ENCODE peak calls at places on chromosome 5, in five cellular contexts. K, L, D, R and X are unnamed samples.

GRCh38 chr5:115962565-115963402 is 509 bp downstream of the LVRN start:
- DNase-seq in K (no peak), L (no peak), D (no peak), R (no peak), X (peak)

GRCh38 chr5:73233461-73234151 is 60.6 kb downstream of the TMEM174 start:
- DNase-seq in K (no peak), L (no peak), D (no peak), R (no peak), X (no peak)

GRCh38 chr5:127228540-127229184 is 61.9 kb upstream of the MEGF10 start:
- DNase-seq in K (no peak), L (no peak), D (no peak), R (peak), X (no peak)

GRCh38 chr5:145937432-145938250 is 1.3 kb downstream of the SH3RF2 start:
- DNase-seq in K (peak), L (peak), D (peak), R (no peak), X (no peak)

GRCh38 chr5:147968855-147969254 is 62.5 kb upstream of the C5orf46 start:
- DNase-seq in K (no peak), L (no peak), D (no peak), R (no peak), X (no peak)

GRCh38 chr5:104635216-104635615 is 1072.6 kb upstream of the NUDT12 start:
- DNase-seq in K (no peak), L (no peak), D (no peak), R (no peak), X (no peak)

GRCh38 chr5:173051746-173052145 is 4.4 kb upstream of the CREBRF start:
- DNase-seq in K (no peak), L (no peak), D (no peak), R (no peak), X (no peak)

GRCh38 chr5:473344-474192 is 30.6 kb downstream of the EXOC3 start:
- DNase-seq in K (peak), L (peak), D (no peak), R (no peak), X (no peak)

GRCh38 chr5:24363789-24364534 is 280.8 kb downstream of the CDH10 start:
- DNase-seq in K (no peak), L (no peak), D (no peak), R (no peak), X (no peak)

GRCh38 chr5:43643327-43643726 is 40.3 kb downstream of the NNT start:
- DNase-seq in K (no peak), L (no peak), D (no peak), R (no peak), X (no peak)

GRCh38 chr5:119541716-119542115 is 87.6 kb upstream of the FAM170A start:
- DNase-seq in K (no peak), L (no peak), D (no peak), R (no peak), X (no peak)

GRCh38 chr5:173791878-173792277 is 96.3 kb upstream of the CPEB4 start:
- DNase-seq in K (no peak), L (no peak), D (no peak), R (no peak), X (no peak)

GRCh38 chr5:86909896-86910295 is 292.2 kb downstream of the COX7C start:
- DNase-seq in K (no peak), L (no peak), D (no peak), R (no peak), X (no peak)

GRCh38 chr5:10715605-10716004 is 45.4 kb downstream of the DAP start:
- DNase-seq in K (no peak), L (no peak), D (no peak), R (no peak), X (no peak)

GRCh38 chr5:159775890-159776289 is 140.4 kb upstream of the ADRA1B start:
- DNase-seq in K (no peak), L (no peak), D (no peak), R (no peak), X (no peak)

GRCh38 chr5:103393131-103393754 is 134.7 kb downstream of the MACIR start:
- DNase-seq in K (no peak), L (no peak), D (no peak), R (no peak), X (no peak)

GRCh38 chr5:43044181-43044914 is 4.2 kb upstream of the ANXA2R start:
- DNase-seq in K (no peak), L (no peak), D (no peak), R (no peak), X (no peak)

GRCh38 chr5:123813251-123813650 is 301.3 kb downstream of the CSNK1G3 start:
- DNase-seq in K (no peak), L (no peak), D (no peak), R (no peak), X (no peak)

GRCh38 chr5:151509231-151509630 is 61.8 kb downstream of the SLC36A1 start:
- DNase-seq in K (no peak), L (no peak), D (no peak), R (no peak), X (no peak)

GRCh38 chr5:145681686-145682085 is 153.5 kb downstream of the PRELID2 start:
- DNase-seq in K (peak), L (peak), D (peak), R (peak), X (no peak)

GRCh38 chr5:102539598-102539997 is 40.8 kb upstream of the SLCO6A1 start:
- DNase-seq in K (no peak), L (no peak), D (no peak), R (no peak), X (no peak)

GRCh38 chr5:172769598-172770373 is 1.2 kb downstream of the DUSP1 start:
- DNase-seq in K (no peak), L (no peak), D (no peak), R (peak), X (no peak)

GRCh38 chr5:168679515-168679920 is 100.3 kb upstream of the PANK3 start:
- DNase-seq in K (peak), L (peak), D (peak), R (peak), X (no peak)

GRCh38 chr5:168562274-168562673 is 16.9 kb downstream of the PANK3 start:
- DNase-seq in K (no peak), L (no peak), D (no peak), R (no peak), X (no peak)

GRCh38 chr5:109805472-109805871 is 115.7 kb downstream of the MAN2A1 start:
- DNase-seq in K (no peak), L (no peak), D (no peak), R (no peak), X (no peak)

GRCh38 chr5:17807069-17807468 is 172.8 kb downstream of the TAF11L14 start:
- DNase-seq in K (no peak), L (no peak), D (no peak), R (no peak), X (no peak)

GRCh38 chr5:159642379-159642778 is 273.9 kb upstream of the ADRA1B start:
- DNase-seq in K (no peak), L (no peak), D (no peak), R (no peak), X (peak)

GRCh38 chr5:40235471-40235870 is 444.2 kb upstream of the PTGER4 start:
- DNase-seq in K (no peak), L (no peak), D (no peak), R (no peak), X (no peak)

GRCh38 chr5:81068063-81068462 is 107.9 kb downstream of the RASGRF2 start:
- DNase-seq in K (no peak), L (no peak), D (no peak), R (no peak), X (no peak)

GRCh38 chr5:134246771-134247329 is 21.0 kb upstream of the PPP2CA start:
- DNase-seq in K (no peak), L (peak), D (peak), R (no peak), X (peak)

GRCh38 chr5:155827949-155828348 is 499.0 kb upstream of the SGCD start:
- DNase-seq in K (no peak), L (no peak), D (no peak), R (no peak), X (no peak)

GRCh38 chr5:92927291-92927778 is 653.7 kb downstream of the NR2F1-AS1 start:
- DNase-seq in K (no peak), L (peak), D (no peak), R (no peak), X (no peak)

GRCh38 chr5:173093597-173093996 is 37.4 kb downstream of the CREBRF start:
- DNase-seq in K (no peak), L (no peak), D (peak), R (no peak), X (no peak)

GRCh38 chr5:181205402-181205734 is 372 bp upstream of the TRIM7 start:
- DNase-seq in K (no peak), L (no peak), D (no peak), R (no peak), X (no peak)

GRCh38 chr5:69033690-69034089 is 60.1 kb upstream of the SLC30A5 start:
- DNase-seq in K (no peak), L (no peak), D (no peak), R (peak), X (no peak)

GRCh38 chr5:19886123-19886921 is 101.7 kb downstream of the CDH18 start:
- DNase-seq in K (no peak), L (no peak), D (no peak), R (no peak), X (no peak)

GRCh38 chr5:82820958-82821880 is 256.0 kb downstream of the TMEM167A start:
- DNase-seq in K (no peak), L (no peak), D (no peak), R (no peak), X (no peak)

GRCh38 chr5:78648359-78649219 is at the start of gene LHFPL2:
- DNase-seq in K (peak), L (no peak), D (peak), R (peak), X (peak)

GRCh38 chr5:66994790-66995189 is 201.8 kb downstream of the CD180 start:
- DNase-seq in K (no peak), L (peak), D (peak), R (no peak), X (no peak)

GRCh38 chr5:153957205-153957604 is 81.5 kb downstream of the FAM114A2 start:
- DNase-seq in K (no peak), L (no peak), D (no peak), R (no peak), X (no peak)

GRCh38 chr5:153952057-153952456 is 86.7 kb downstream of the FAM114A2 start:
- DNase-seq in K (no peak), L (no peak), D (no peak), R (no peak), X (no peak)

GRCh38 chr5:153953411-153953810 is 85.3 kb downstream of the FAM114A2 start:
- DNase-seq in K (no peak), L (no peak), D (no peak), R (no peak), X (no peak)

DNA sequence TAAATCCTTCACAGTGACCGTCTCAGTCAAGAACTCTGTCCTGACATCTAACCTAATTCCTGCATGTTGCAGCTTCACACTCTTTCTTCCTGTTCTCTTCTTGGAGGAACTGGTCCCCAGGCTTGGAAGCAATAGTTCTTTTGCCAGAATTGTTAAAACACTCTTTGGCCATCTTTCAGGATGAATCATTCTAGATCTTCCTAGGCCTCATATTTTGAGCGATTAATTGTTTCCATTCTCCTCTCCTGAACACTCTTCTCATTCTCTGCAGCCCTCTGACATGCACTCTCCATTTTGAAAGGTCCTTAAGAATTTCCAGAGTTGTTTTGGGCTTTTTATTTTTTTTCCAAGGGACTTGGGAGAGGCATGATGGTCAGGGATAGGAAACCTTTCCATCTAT is 85.8 kb downstream of the FAM114A2 start:
- DNase-seq in K (no peak), L (no peak), D (no peak), R (no peak), X (peak)
- TF ChIP-seq POLR2AphosphoS5 in K (no peak), L (no peak), D (no peak), R (no peak), X (no peak)

DNA sequence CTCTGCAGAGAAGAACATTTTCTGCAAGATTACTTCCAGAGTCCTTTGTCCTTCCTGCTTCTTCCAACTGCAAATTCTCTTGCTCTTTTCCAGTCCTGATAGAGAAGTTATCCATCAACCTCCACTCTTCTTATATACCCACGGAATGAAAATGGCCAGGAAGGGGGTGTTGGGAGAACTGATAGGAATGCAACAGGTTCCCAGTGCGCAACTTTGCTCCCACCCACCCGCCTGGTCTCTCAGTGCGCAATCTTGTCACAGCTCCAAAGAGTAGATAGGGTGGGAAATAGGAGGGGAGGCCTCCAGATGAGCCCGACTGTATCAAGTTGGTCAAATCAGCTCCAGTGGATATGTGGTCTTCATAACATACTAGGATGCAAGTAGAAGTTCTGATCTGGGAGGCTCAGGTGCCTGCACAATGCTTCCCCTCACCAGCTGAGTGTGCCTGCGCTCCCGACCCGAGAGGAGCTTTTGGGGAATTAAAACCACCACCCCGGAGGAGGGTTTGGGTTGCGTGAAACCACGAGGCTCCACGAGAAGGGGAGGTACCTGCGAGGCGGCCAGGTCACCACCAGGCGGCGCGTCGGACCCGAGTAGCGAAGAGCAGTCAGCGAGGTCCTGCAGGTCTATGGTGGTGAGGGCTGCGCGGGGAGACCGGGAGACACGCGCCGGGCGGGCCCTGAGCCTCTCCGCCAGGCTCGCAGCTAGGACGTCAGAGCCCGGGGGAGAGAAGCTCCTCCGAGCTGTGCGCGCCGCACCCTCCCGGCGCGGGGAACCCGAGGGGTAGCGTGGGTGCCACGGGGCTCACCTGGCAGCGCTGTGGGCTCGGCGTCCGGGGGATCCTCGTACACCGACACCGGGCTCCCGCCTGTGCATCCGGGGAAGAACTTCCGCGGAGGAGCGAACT is 835 bp downstream of the MCIDAS start:
- DNase-seq in K (peak), L (peak), D (peak), R (no peak), X (peak)
- H3K4me3 ChIP-seq in K (peak), L (peak), D (peak), R (peak), X (peak)

DNA sequence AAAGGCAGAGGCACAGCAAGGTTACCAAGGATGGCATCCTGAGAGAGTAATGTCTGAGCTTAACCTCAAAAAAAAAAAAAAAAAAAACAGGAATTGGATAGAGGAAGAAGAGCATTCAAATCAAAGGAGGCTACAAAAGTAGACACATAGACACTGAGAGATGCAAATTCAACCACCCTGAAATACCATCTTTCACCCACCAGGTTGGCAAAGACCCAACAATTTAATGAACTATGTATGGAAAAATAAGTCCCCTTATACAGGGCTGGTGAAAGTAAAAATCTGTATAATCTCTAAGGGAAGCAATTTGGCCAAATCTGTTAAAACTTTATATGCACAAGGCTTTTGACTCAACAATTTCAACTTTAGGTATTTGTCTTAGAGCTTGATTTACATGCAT is 4.9 kb downstream of the NADK2 start:
- DNase-seq in K (no peak), L (no peak), D (no peak), R (no peak), X (no peak)
- TF ChIP-seq CTCF in K (no peak), L (no peak), D (no peak), R (no peak), X (no peak)

GRCh38 chr5:163434410-163434866 is 3.0 kb upstream of the CCNG1 start:
- DNase-seq in K (peak), L (no peak), D (peak), R (no peak), X (no peak)
- TF ChIP-seq POLR2AphosphoS5 in K (peak), L (no peak), D (peak), R (no peak), X (no peak)

GRCh38 chr5:132812123-132812948 is 766 bp upstream of the SOWAHA start:
- DNase-seq in K (peak), L (no peak), D (no peak), R (no peak), X (no peak)
- H3K4me3 ChIP-seq in K (no peak), L (peak), D (peak), R (no peak), X (no peak)

GRCh38 chr5:142772766-142773293 is 2.7 kb downstream of the ARHGAP26 start:
- DNase-seq in K (no peak), L (no peak), D (no peak), R (no peak), X (no peak)

GRCh38 chr5:142769793-142770649 is at the start of gene ARHGAP26:
- DNase-seq in K (peak), L (peak), D (peak), R (peak), X (peak)

GRCh38 chr5:142769251-142769792 is 855 bp upstream of the ARHGAP26 start:
- DNase-seq in K (no peak), L (no peak), D (no peak), R (no peak), X (no peak)

GRCh38 chr5:142767925-142768324 is 2.3 kb upstream of the ARHGAP26 start:
- DNase-seq in K (no peak), L (no peak), D (no peak), R (no peak), X (no peak)

GRCh38 chr5:142770650-142771609 is 753 bp downstream of the ARHGAP26 start:
- DNase-seq in K (peak), L (peak), D (peak), R (peak), X (peak)
- TF ChIP-seq CTCF in K (no peak), L (peak), D (no peak), R (no peak), X (peak)